ENCODE peak calls at places on chromosomes 13 and 19, in four cellular contexts. H is thoracic aorta, Z is transverse colon, V is fibroblast of lung. G is an unnamed sample.

GRCh38 chr13:78067290-78067689 is 148.7 kb upstream of the EDNRB start:
- DNase-seq in V (no peak), H (no peak), Z (no peak), G (no peak)

GRCh38 chr13:79883216-79883615 is 402.3 kb downstream of the NDFIP2 start:
- DNase-seq in Z (no peak), H (no peak), V (no peak), G (no peak)

GRCh38 chr13:94656766-94657165 is 55.1 kb downstream of the GPR180 start:
- DNase-seq in V (peak; percentile 96), H (no peak), Z (no peak), G (no peak)

GRCh38 chr19:46481947-46482346 is 10.6 kb upstream of the PNMA8A start:
- DNase-seq in V (peak; percentile 35), Z (no peak), H (no peak), G (no peak)

GRCh38 chr13:95624020-95624419 is 20.5 kb downstream of the DZIP1 start:
- DNase-seq in V (peak; percentile 72), Z (no peak), H (no peak), G (peak; percentile 33)

GRCh38 chr13:25249001-25249543 is 38.2 kb downstream of the MTMR6 start:
- DNase-seq in V (peak; percentile 41), Z (no peak), H (no peak), G (no peak)

GRCh38 chr13:23748109-23748508 is 141.1 kb downstream of the MIPEP start:
- DNase-seq in V (no peak), H (no peak), Z (no peak), G (no peak)

GRCh38 chr13:74132768-74133656 is 1.2 kb downstream of the KLF12 start:
- DNase-seq in Z (peak; percentile 26), V (peak; percentile 71), H (no peak), G (no peak)

GRCh38 chr13:25874907-25875306 is 176.9 kb downstream of the SHISA2 start:
- DNase-seq in H (no peak), Z (peak; percentile 26), V (no peak), G (peak; percentile 98)

GRCh38 chr13:49444517-49445395 is 682 bp downstream of the SETDB2 start:
- DNase-seq in Z (peak; percentile 35), H (no peak), V (peak; percentile 69), G (peak; percentile 58)

GRCh38 chr19:33225458-33225925 is at the start of gene SLC7A10:
- DNase-seq in V (no peak), Z (no peak), H (no peak), G (no peak)

GRCh38 chr19:6744381-6745288 is 5.2 kb downstream of the TRIP10 start:
- DNase-seq in V (peak; percentile 82), Z (peak; percentile 90), H (no peak), G (no peak)

GRCh38 chr19:13817018-13817614 is 21.9 kb downstream of the ZSWIM4 start:
- DNase-seq in Z (peak; percentile 82), V (no peak), H (no peak), G (no peak)
- H3K4me3 ChIP-seq in Z (no peak overlapping the region), V (no peak overlapping the region), H (no peak overlapping the region), G (no peak overlapping the region)

DNA sequence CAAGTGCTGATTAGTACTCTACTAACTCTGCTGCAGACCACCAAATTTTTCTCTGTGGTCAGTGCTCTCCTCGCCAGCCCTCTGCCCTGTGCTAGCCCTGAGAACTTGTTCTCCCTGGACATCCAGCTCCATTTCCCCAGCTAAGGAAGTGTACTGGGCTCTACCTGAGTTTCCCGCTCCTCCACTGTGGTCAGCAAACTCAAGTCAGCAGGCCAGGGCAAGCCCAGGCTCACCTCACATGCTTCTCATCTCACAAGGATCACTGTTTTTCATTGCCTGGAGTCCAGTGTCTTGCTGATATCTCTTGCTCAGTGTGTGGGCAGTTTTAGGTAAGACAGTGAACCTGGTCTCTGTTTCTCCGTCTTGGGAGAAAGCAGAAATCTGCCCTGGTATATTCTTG is 201.4 kb downstream of the FOXO1 start:
- DNase-seq in V (no peak), H (no peak), Z (no peak), G (no peak)
- H3K4me3 ChIP-seq in V (no peak overlapping the region), H (no peak overlapping the region), Z (no peak overlapping the region), G (no peak overlapping the region)

GRCh38 chr13:30044932-30045331 is 194.5 kb upstream of the UBL3 start:
- DNase-seq in Z (no peak), H (no peak), V (no peak), G (no peak)

GRCh38 chr13:30042891-30043630 is 192.6 kb upstream of the UBL3 start:
- DNase-seq in V (no peak), H (no peak), Z (peak; percentile 41), G (no peak)

GRCh38 chr13:30043631-30043925 is 193.2 kb upstream of the UBL3 start:
- DNase-seq in Z (peak; percentile 27), V (no peak), H (no peak), G (no peak)

GRCh38 chr13:30047154-30047874 is 196.9 kb upstream of the UBL3 start:
- DNase-seq in H (no peak), Z (no peak), V (no peak), G (peak; percentile 79)

DNA sequence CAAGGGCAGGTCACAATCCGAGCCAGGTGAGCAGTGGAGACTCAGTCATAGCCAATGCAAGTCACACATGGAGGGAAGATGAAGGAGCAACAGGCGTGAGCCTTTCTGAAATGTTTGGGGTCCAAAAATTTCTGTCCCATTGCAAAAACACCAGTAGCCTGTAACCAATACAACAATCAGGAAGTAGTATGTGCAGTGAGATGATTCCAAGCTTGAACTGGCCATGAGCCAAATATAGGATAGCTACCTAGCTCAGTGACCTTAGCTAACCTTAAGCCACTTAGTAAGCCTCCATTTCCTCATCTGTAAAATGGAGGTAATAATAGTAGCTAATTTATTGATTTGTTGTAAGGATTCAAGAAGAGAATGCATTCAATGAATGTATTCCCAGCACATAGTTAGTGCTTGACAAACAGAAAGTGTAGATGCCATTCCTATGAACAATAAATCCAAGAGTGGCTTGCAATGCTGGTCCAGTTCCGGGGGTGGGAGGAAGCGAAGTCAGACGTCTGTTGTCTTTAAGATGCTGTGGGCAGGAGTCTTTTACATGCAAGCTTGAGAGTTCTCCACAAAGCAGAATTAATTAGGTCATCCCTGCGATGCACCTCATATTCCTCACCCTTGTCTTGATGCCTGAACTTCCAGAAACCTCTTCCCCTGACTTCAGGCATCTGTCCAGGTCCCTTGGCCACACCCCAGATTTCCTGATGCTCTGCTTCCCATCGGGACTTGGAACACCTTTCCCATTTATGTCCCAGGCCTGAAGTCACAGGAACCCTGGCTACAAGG is 195.7 kb upstream of the UBL3 start:
- DNase-seq in H (no peak), Z (no peak), V (no peak), G (no peak)
- H3K4me3 ChIP-seq in H (no peak overlapping the region), Z (no peak overlapping the region), V (no peak overlapping the region), G (no peak overlapping the region)

GRCh38 chr19:53190253-53190652 is 2.9 kb downstream of the ZNF665 start:
- DNase-seq in H (no peak), V (no peak), Z (no peak), G (no peak)

GRCh38 chr19:53195265-53195879 is 2.2 kb upstream of the ZNF665 start:
- DNase-seq in H (peak; percentile 28), Z (peak; percentile 84), V (peak; percentile 86), G (peak; percentile 70)

GRCh38 chr19:53196777-53197396 is 3.7 kb upstream of the ZNF665 start:
- DNase-seq in H (peak; percentile 91), V (peak; percentile 93), Z (peak; percentile 99), G (no peak)

GRCh38 chr19:53192771-53193533 is at the start of gene ZNF665:
- DNase-seq in Z (peak; percentile 92), V (peak; percentile 88), H (peak; percentile 62), G (no peak)

GRCh38 chr19:53193534-53194222 is 520 bp upstream of the ZNF665 start:
- DNase-seq in H (no peak), V (no peak), Z (no peak), G (no peak)
- H3K4me3 ChIP-seq in H (peak overlapping the region; percentile 78), V (peak overlapping the region; percentile 62), Z (no peak overlapping the region), G (no peak overlapping the region)

DNA sequence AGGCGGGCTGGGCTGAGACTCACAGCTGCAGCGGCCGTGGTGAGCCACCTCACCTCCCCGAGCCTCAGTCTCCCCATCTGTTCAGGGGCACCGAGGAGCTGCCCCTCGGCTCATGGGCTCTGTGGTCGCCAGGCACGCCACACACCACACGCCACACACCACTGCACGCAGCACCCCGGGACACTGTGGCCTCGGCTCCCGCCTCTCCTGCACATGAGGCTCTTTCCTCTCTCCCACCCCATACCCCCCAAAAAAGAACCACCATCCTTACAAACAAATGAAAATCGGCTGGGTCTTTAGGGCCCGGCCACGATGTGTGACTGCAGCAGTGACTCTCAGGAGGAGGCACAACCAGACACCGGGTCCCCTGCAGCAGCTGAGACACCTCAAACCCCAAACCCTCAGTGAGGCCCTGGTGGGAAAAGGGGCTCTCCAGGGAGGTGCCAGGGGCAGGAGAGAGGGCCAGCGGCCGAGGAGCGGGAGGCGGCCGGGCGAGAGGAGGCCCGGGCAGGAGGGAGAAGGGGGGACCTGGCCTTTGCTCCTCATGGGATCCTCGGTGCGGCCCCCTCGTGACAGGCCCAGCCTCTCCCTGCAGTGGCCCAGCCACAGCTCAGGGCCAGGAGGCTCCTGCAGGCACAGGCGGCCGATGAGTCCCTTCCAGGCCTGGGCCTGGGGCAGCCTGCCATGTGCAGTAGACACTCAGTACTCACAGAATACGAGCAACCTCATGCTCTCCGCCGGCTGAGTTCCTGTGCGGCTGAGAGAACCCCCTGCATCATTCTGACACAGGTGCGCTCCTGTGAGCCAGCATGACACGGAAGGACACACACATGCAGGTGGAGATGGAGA is 66.3 kb downstream of the RASA3 start:
- DNase-seq in Z (peak; percentile 54), H (no peak), V (no peak), G (no peak)
- H3K4me3 ChIP-seq in Z (no peak overlapping the region), H (peak overlapping the region; percentile 70), V (no peak overlapping the region), G (no peak overlapping the region)

DNA sequence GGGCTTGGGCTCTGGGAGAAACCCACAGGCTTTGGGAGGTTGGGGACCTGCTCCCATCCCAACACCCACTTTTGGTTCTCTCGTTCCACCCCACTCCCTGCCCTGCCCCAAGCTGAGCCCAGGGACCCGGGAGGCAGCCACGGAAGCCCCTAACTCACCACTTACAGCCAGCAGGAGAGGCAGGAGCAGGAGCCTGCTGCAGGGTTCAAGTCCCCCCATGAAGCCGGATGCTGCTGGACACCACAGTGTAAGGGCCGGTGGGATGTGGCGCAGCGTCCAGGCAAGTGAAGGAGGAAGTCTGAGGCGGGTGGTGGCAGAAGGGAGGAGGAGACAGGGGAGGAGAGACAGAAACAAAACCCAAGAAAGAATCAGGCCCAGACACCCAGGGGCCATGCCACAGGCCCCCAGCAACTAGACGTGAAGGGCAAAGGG is at the start of gene TYROBP:
- DNase-seq in Z (no peak), V (no peak), H (no peak), G (no peak)
- H3K4me3 ChIP-seq in Z (no peak within 1 kb of the TSS), V (no peak within 1 kb of the TSS), H (peak within 1 kb of the TSS; percentile 63), G (no peak within 1 kb of the TSS)

GRCh38 chr19:49579193-49579592 is 1.2 kb downstream of the NOSIP start:
- DNase-seq in V (no peak), Z (no peak), H (no peak), G (no peak)
- H3K4me3 ChIP-seq in V (peak overlapping the region; percentile 98), Z (no peak overlapping the region), H (peak overlapping the region; percentile 77), G (peak overlapping the region; percentile 63)

GRCh38 chr19:3784607-3785463 is 1.3 kb downstream of the MATK start:
- DNase-seq in Z (no peak), H (no peak), V (no peak), G (no peak)
- H3K4me3 ChIP-seq in Z (no peak overlapping the region), H (peak overlapping the region; percentile 50), V (no peak overlapping the region), G (no peak overlapping the region)